ENCODE peak calls at places on chromosomes 16 and 17, in eight cellular contexts. One of them, this sample, is unnamed.

GRCh38 chr16:54931041-54931756 is 534 bp downstream of the IRX5 start:
- DNase-seq in Caco-2: peak
- DNase-seq in mesenteric fat pad: no peak
- DNase-seq in stimulated activated CD4-positive, alpha-beta T cell treated with anti-CD3 and anti-CD28 coated beads, TNF-alpha, amount 100 ng/mL, for 24 hours: no peak
- DNase-seq in natural killer cell: no peak
- DNase-seq in ELR: peak
- DNase-seq in NCI-H1105 treated with DMSO at 0.1 percent for 48 hours: peak
- DNase-seq in AG09309: no peak
- DNase-seq in this sample: no peak

GRCh38 chr16:14483819-14484385 is 146.2 kb downstream of the PARN start:
- DNase-seq in stimulated activated CD4-positive, alpha-beta T cell treated with anti-CD3 and anti-CD28 coated beads, TNF-alpha, amount 100 ng/mL, for 24 hours: no peak
- DNase-seq in NCI-H1105 treated with DMSO at 0.1 percent for 48 hours: no peak
- DNase-seq in Caco-2: no peak
- DNase-seq in AG09309: no peak
- DNase-seq in ELR: no peak
- DNase-seq in natural killer cell: no peak
- DNase-seq in mesenteric fat pad: no peak
- DNase-seq in this sample: no peak

GRCh38 chr17:57938061-57938502 is 17.1 kb downstream of the CUEDC1 start:
- DNase-seq in NCI-H1105 treated with DMSO at 0.1 percent for 48 hours: no peak
- DNase-seq in stimulated activated CD4-positive, alpha-beta T cell treated with anti-CD3 and anti-CD28 coated beads, TNF-alpha, amount 100 ng/mL, for 24 hours: no peak
- DNase-seq in natural killer cell: no peak
- DNase-seq in AG09309: no peak
- DNase-seq in ELR: no peak
- DNase-seq in Caco-2: peak
- DNase-seq in mesenteric fat pad: no peak
- DNase-seq in this sample: no peak

GRCh38 chr17:66664336-66664735 is 170.6 kb upstream of the CACNG5 start:
- DNase-seq in stimulated activated CD4-positive, alpha-beta T cell treated with anti-CD3 and anti-CD28 coated beads, TNF-alpha, amount 100 ng/mL, for 24 hours: no peak
- DNase-seq in ELR: no peak
- DNase-seq in natural killer cell: no peak
- DNase-seq in NCI-H1105 treated with DMSO at 0.1 percent for 48 hours: no peak
- DNase-seq in mesenteric fat pad: no peak
- DNase-seq in AG09309: no peak
- DNase-seq in Caco-2: no peak
- DNase-seq in this sample: no peak

GRCh38 chr16:49596699-49597291 is 223.2 kb downstream of the C16orf78 start:
- DNase-seq in natural killer cell: no peak
- DNase-seq in Caco-2: no peak
- DNase-seq in ELR: no peak
- DNase-seq in stimulated activated CD4-positive, alpha-beta T cell treated with anti-CD3 and anti-CD28 coated beads, TNF-alpha, amount 100 ng/mL, for 24 hours: no peak
- DNase-seq in AG09309: no peak
- DNase-seq in mesenteric fat pad: peak
- DNase-seq in NCI-H1105 treated with DMSO at 0.1 percent for 48 hours: no peak
- DNase-seq in this sample: no peak

GRCh38 chr16:66486773-66487579 is 59.9 kb downstream of the BEAN1 start:
- DNase-seq in stimulated activated CD4-positive, alpha-beta T cell treated with anti-CD3 and anti-CD28 coated beads, TNF-alpha, amount 100 ng/mL, for 24 hours: no peak
- DNase-seq in Caco-2: no peak
- DNase-seq in mesenteric fat pad: peak
- DNase-seq in AG09309: no peak
- DNase-seq in ELR: peak
- DNase-seq in natural killer cell: no peak
- DNase-seq in NCI-H1105 treated with DMSO at 0.1 percent for 48 hours: no peak
- DNase-seq in this sample: no peak

GRCh38 chr16:67393111-67393789 is at the start of gene TPPP3:
- DNase-seq in NCI-H1105 treated with DMSO at 0.1 percent for 48 hours: no peak
- DNase-seq in AG09309: no peak
- DNase-seq in natural killer cell: peak
- DNase-seq in ELR: peak
- DNase-seq in mesenteric fat pad: peak
- DNase-seq in stimulated activated CD4-positive, alpha-beta T cell treated with anti-CD3 and anti-CD28 coated beads, TNF-alpha, amount 100 ng/mL, for 24 hours: peak
- DNase-seq in Caco-2: peak
- DNase-seq in this sample: no peak

GRCh38 chr16:14095883-14096551 is 24.9 kb downstream of the MRTFB start:
- DNase-seq in mesenteric fat pad: no peak
- DNase-seq in Caco-2: no peak
- DNase-seq in ELR: peak
- DNase-seq in stimulated activated CD4-positive, alpha-beta T cell treated with anti-CD3 and anti-CD28 coated beads, TNF-alpha, amount 100 ng/mL, for 24 hours: no peak
- DNase-seq in NCI-H1105 treated with DMSO at 0.1 percent for 48 hours: no peak
- DNase-seq in natural killer cell: no peak
- DNase-seq in AG09309: no peak
- DNase-seq in this sample: no peak

GRCh38 chr16:85585762-85586161 is 27.4 kb upstream of the GSE1 start:
- DNase-seq in Caco-2: no peak
- DNase-seq in mesenteric fat pad: no peak
- DNase-seq in natural killer cell: no peak
- DNase-seq in ELR: no peak
- DNase-seq in stimulated activated CD4-positive, alpha-beta T cell treated with anti-CD3 and anti-CD28 coated beads, TNF-alpha, amount 100 ng/mL, for 24 hours: no peak
- DNase-seq in AG09309: no peak
- DNase-seq in NCI-H1105 treated with DMSO at 0.1 percent for 48 hours: no peak
- DNase-seq in this sample: no peak

GRCh38 chr16:15672514-15673167 is 22.6 kb downstream of the NDE1 start:
- DNase-seq in NCI-H1105 treated with DMSO at 0.1 percent for 48 hours: no peak
- DNase-seq in ELR: peak
- DNase-seq in Caco-2: peak
- DNase-seq in natural killer cell: peak
- DNase-seq in AG09309: peak
- DNase-seq in mesenteric fat pad: peak
- DNase-seq in stimulated activated CD4-positive, alpha-beta T cell treated with anti-CD3 and anti-CD28 coated beads, TNF-alpha, amount 100 ng/mL, for 24 hours: peak
- DNase-seq in this sample: peak

GRCh38 chr17:78951967-78952551 is 26.9 kb upstream of the TIMP2 start:
- DNase-seq in natural killer cell: no peak
- DNase-seq in ELR: no peak
- DNase-seq in Caco-2: no peak
- DNase-seq in stimulated activated CD4-positive, alpha-beta T cell treated with anti-CD3 and anti-CD28 coated beads, TNF-alpha, amount 100 ng/mL, for 24 hours: no peak
- DNase-seq in mesenteric fat pad: no peak
- DNase-seq in NCI-H1105 treated with DMSO at 0.1 percent for 48 hours: no peak
- DNase-seq in AG09309: no peak
- DNase-seq in this sample: no peak

GRCh38 chr16:89708481-89708931 is 7.0 kb upstream of the SPATA2L start:
- DNase-seq in Caco-2: no peak
- DNase-seq in stimulated activated CD4-positive, alpha-beta T cell treated with anti-CD3 and anti-CD28 coated beads, TNF-alpha, amount 100 ng/mL, for 24 hours: no peak
- DNase-seq in natural killer cell: no peak
- DNase-seq in NCI-H1105 treated with DMSO at 0.1 percent for 48 hours: no peak
- DNase-seq in AG09309: no peak
- DNase-seq in ELR: no peak
- DNase-seq in mesenteric fat pad: no peak
- DNase-seq in this sample: no peak

GRCh38 chr16:46715769-46716305 is 26.4 kb downstream of the ORC6 start:
- DNase-seq in stimulated activated CD4-positive, alpha-beta T cell treated with anti-CD3 and anti-CD28 coated beads, TNF-alpha, amount 100 ng/mL, for 24 hours: no peak
- DNase-seq in NCI-H1105 treated with DMSO at 0.1 percent for 48 hours: no peak
- DNase-seq in natural killer cell: no peak
- DNase-seq in ELR: no peak
- DNase-seq in mesenteric fat pad: peak
- DNase-seq in Caco-2: no peak
- DNase-seq in AG09309: no peak
- DNase-seq in this sample: no peak

This sample was measured in epithelial cell of prostate.